ENCODE peak calls at places on chromosome 17, in ten cellular contexts. Y is A549, F is adrenal gland, K is OCI-LY7, P is heart right ventricle, W is mesendoderm, V is iPS DF 6.9, G is upper lobe of right lung, Q is fibroblast of lung, A is neural progenitor cell. T is an unnamed sample.

GRCh38 chr17:43367588-43368242 is 31.1 kb upstream of the ARL4D start:
- DNase-seq in Y (peak; percentile 90), F (no peak), K (peak; percentile 89), W (peak; percentile 96), V (peak; percentile 47), A (peak; percentile 64), G (no peak), Q (peak; percentile 94), P (no peak), T (no peak)

GRCh38 chr17:45293413-45294211 is 23.2 kb downstream of the MAP3K14 start:
- DNase-seq in F (peak; percentile 89), W (peak; percentile 88), Y (peak; percentile 93), A (no peak), K (no peak), V (no peak), Q (peak; percentile 92), P (peak; percentile 75), G (peak; percentile 83), T (no peak)

GRCh38 chr17:47651704-47652103 is 2.0 kb downstream of the KPNB1 start:
- DNase-seq in P (no peak), V (no peak), F (no peak), Y (no peak), W (no peak), G (no peak), Q (no peak), K (no peak), A (no peak), T (no peak)

GRCh38 chr17:3693829-3694231 is 2.1 kb downstream of the P2RX5 start:
- DNase-seq in K (peak; percentile 67), Y (no peak), A (no peak), W (no peak), Q (no peak), V (no peak), F (no peak), P (no peak), G (no peak), T (no peak)

GRCh38 chr17:49564638-49565037 is 11.0 kb upstream of the NXPH3 start:
- DNase-seq in W (no peak), K (no peak), Q (no peak), G (no peak), A (no peak), P (no peak), F (no peak), V (no peak), Y (no peak), T (no peak)

GRCh38 chr17:19315104-19315503 is 47.4 kb downstream of the B9D1 start:
- DNase-seq in A (no peak), P (no peak), V (no peak), K (no peak), W (no peak), Y (no peak), Q (no peak), G (peak; percentile 10), F (no peak), T (no peak)

GRCh38 chr17:6427284-6427781 is 7.6 kb downstream of the AIPL1 start:
- DNase-seq in A (no peak), Y (no peak), W (no peak), K (no peak), V (no peak), Q (peak; percentile 62), F (no peak), P (no peak), G (no peak), T (no peak)

GRCh38 chr17:40121191-40121885 is 433 bp upstream of the MSL1 start:
- DNase-seq in G (peak; percentile 78), P (peak; percentile 11), V (no peak), W (no peak), Q (peak; percentile 51), A (peak; percentile 51), F (peak; percentile 68), Y (peak; percentile 71), K (peak; percentile 51), T (no peak)

GRCh38 chr17:8209909-8210760 is at the start of gene AURKB:
- DNase-seq in A (peak; percentile 98), Y (peak; percentile 98), P (peak; percentile 98), V (no peak), K (peak; percentile 96), G (peak; percentile 93), Q (peak; percentile 94), W (peak; percentile 99), F (peak; percentile 97), T (peak; percentile 73)

GRCh38 chr17:32673964-32674363 is 187.2 kb downstream of the CDK5R1 start:
- DNase-seq in G (no peak), Y (no peak), F (no peak), W (peak; percentile 14), V (no peak), P (no peak), A (no peak), K (no peak), Q (no peak), T (no peak)

GRCh38 chr17:58308985-58309917 is 19.3 kb downstream of the TSPOAP1 start:
- DNase-seq in A (no peak), W (no peak), F (no peak), K (no peak), G (no peak), V (no peak), P (no peak), Q (no peak), Y (no peak), T (no peak)

GRCh38 chr17:77228224-77229215 is 87.8 kb downstream of the SEC14L1 start:
- DNase-seq in Q (no peak), K (no peak), G (no peak), V (no peak), W (peak; percentile 22), F (no peak), P (no peak), Y (no peak), A (peak; percentile 50), T (no peak)

GRCh38 chr17:5203908-5204294 is 12.2 kb upstream of the ZNF594 start:
- DNase-seq in G (no peak), W (no peak), K (no peak), A (no peak), F (no peak), P (no peak), Q (peak; percentile 77), Y (no peak), V (no peak), T (no peak)

GRCh38 chr17:28718990-28719433 is 773 bp upstream of the RPL23A start:
- DNase-seq in Q (no peak), Y (no peak), V (no peak), A (no peak), W (no peak), K (no peak), F (no peak), G (no peak), P (no peak), T (no peak)

DNA sequence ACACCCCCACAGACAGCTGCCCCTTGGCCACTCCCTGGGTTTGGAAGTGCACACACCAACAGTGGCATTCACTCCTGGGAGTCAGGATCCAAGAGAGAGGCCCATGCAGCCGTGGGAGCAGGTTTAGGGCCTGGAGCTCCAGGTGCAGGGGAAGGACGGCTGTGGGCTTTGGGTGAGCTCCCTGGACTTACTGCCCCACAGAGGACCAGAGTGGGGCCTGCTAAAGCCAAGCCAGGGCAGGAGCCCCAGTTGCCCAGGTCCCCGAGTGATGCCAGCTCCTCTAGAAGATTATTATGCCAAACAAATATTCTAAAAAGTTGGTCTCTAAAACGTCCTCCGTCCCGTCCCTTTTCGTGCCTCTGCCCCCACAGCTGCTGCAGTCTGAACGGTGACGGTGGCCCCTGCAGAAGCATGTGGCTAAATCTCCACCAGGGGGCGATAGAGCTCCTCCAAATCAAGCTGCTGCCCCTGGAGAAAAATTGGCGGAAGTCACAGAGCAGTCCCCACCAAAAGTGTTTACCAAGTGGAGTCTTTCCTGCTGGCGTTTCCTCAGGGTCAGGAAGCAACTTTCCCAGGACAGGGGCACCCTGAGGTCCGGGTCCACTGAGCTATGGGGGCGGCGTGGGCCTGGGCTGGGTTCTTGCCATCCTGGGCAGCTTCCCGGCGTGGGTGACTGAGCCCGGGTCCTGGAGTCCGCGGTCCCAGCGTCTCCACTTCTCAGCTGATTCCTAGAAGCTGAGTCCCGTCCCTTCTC is 4.2 kb downstream of the ARMC7 start:
- DNase-seq in Q (peak; percentile 79), W (peak; percentile 91), V (peak; percentile 90), P (peak; percentile 94), G (peak; percentile 88), K (peak; percentile 96), F (peak; percentile 89), A (peak; percentile 91), Y (peak; percentile 92), T (no peak)
- H3K27ac ChIP-seq in Q (peak overlapping the region; percentile 30), W (no peak overlapping the region), V (no peak overlapping the region), P (peak overlapping the region; percentile 82), G (peak overlapping the region; percentile 85), K (peak overlapping the region; percentile 26), F (peak overlapping the region; percentile 76), A (no peak overlapping the region), Y (peak overlapping the region; percentile 90), T (peak overlapping the region; percentile 33)

GRCh38 chr17:10799407-10799806 is 4.5 kb downstream of the TMEM238L start:
- DNase-seq in Y (no peak), Q (no peak), K (no peak), V (no peak), W (no peak), P (no peak), F (no peak), A (no peak), G (no peak), T (no peak)
- H3K27ac ChIP-seq in Y (no peak overlapping the region), Q (no peak overlapping the region), K (no peak overlapping the region), V (no peak overlapping the region), W (no peak overlapping the region), P (no peak overlapping the region), F (no peak overlapping the region), A (no peak overlapping the region), G (no peak overlapping the region), T (peak overlapping the region; percentile 98)

GRCh38 chr17:2059125-2059836 is 4.4 kb downstream of the HIC1 start:
- DNase-seq in K (no peak), V (no peak), W (peak; percentile 52), Q (no peak), Y (no peak), G (no peak), F (no peak), P (no peak), A (no peak), T (no peak)

GRCh38 chr17:2056221-2057129 is 1.6 kb downstream of the HIC1 start:
- DNase-seq in F (no peak), Y (no peak), K (no peak), P (no peak), W (peak; percentile 72), A (peak; percentile 71), V (no peak), G (no peak), Q (peak; percentile 73), T (no peak)

GRCh38 chr17:2058521-2059124 is 3.7 kb downstream of the HIC1 start:
- DNase-seq in F (peak; percentile 66), W (peak; percentile 82), K (peak; percentile 57), A (no peak), Y (peak; percentile 79), G (peak; percentile 93), V (peak; percentile 72), P (peak; percentile 80), Q (peak; percentile 67), T (no peak)

GRCh38 chr17:2057130-2057713 is 2.3 kb downstream of the HIC1 start:
- DNase-seq in F (no peak), Q (no peak), K (no peak), G (no peak), Y (no peak), W (peak; percentile 37), V (no peak), A (peak; percentile 73), P (no peak), T (no peak)

GRCh38 chr17:2057714-2058520 is 3.0 kb downstream of the HIC1 start:
- DNase-seq in Y (no peak), V (no peak), K (no peak), G (no peak), P (no peak), W (peak; percentile 59), A (no peak), F (no peak), Q (no peak), T (no peak)
- H3K27ac ChIP-seq in Y (no peak overlapping the region), V (no peak overlapping the region), K (no peak overlapping the region), G (peak overlapping the region; percentile 72), P (peak overlapping the region; percentile 96), W (no peak overlapping the region), A (no peak overlapping the region), F (peak overlapping the region; percentile 78), Q (peak overlapping the region; percentile 84), T (no peak overlapping the region)

GRCh38 chr17:71975331-71975801 is 145.5 kb upstream of the SOX9 start:
- DNase-seq in A (peak; percentile 10), P (peak; percentile 52), Y (no peak), F (no peak), Q (peak; percentile 50), G (no peak), K (no peak), V (no peak), W (peak; percentile 15), T (no peak)
- H3K27ac ChIP-seq in A (no peak overlapping the region), P (peak overlapping the region; percentile 63), Y (peak overlapping the region; percentile 86), F (peak overlapping the region; percentile 7), Q (peak overlapping the region; percentile 90), G (no peak overlapping the region), K (no peak overlapping the region), V (no peak overlapping the region), W (no peak overlapping the region), T (peak overlapping the region; percentile 92)

T was measured in epithelial cell of prostate.